ENCODE peak calls at places on chromosomes 6 and 20, in eight cellular contexts. W is SK-N-SH, L is ovary, G is sigmoid colon, S is transverse colon, J is tibial nerve, Q is esophagus muscularis mucosa, A is GM12878. F is an unnamed sample.

GRCh38 chr20:63000958-63001357 is 5.8 kb downstream of the BHLHE23 start:
- DNase-seq in Q (no peak), L (no peak), W (no peak), G (no peak), J (no peak), A (no peak), S (no peak), F (no peak)

GRCh38 chr6:10210052-10210451 is 204.8 kb downstream of the TFAP2A start:
- DNase-seq in G (no peak), W (no peak), J (no peak), A (no peak), Q (no peak), L (no peak), S (no peak), F (no peak)

GRCh38 chr6:137342607-137343186 is 123.5 kb upstream of the IFNGR1 start:
- DNase-seq in S (no peak), W (peak), L (no peak), A (no peak), J (no peak), Q (no peak), G (no peak), F (no peak)

GRCh38 chr20:2093200-2093781 is 8.3 kb upstream of the STK35 start:
- DNase-seq in S (peak), G (no peak), W (peak), A (no peak), J (no peak), Q (no peak), L (no peak), F (peak)

GRCh38 chr6:13573669-13574110 is 711 bp upstream of the SIRT5 start:
- DNase-seq in A (no peak), Q (no peak), J (no peak), W (no peak), G (peak), S (peak), L (peak), F (peak)

GRCh38 chr6:79672631-79673065 is 41.5 kb downstream of the SH3BGRL2 start:
- DNase-seq in G (no peak), S (no peak), A (no peak), Q (no peak), L (no peak), W (peak), J (no peak), F (no peak)

GRCh38 chr6:131955876-131956275 is 4.7 kb upstream of the CCN2 start:
- DNase-seq in W (no peak), Q (no peak), G (no peak), S (no peak), J (no peak), A (no peak), L (no peak), F (no peak)

GRCh38 chr6:63816979-63817436 is 181.4 kb downstream of the PHF3 start:
- DNase-seq in G (no peak), Q (no peak), L (no peak), W (peak), A (no peak), S (no peak), J (no peak), F (no peak)

GRCh38 chr6:82396964-82397761 is 33.5 kb downstream of the TPBG start:
- DNase-seq in L (no peak), Q (no peak), W (no peak), J (no peak), S (no peak), A (no peak), G (no peak), F (no peak)

GRCh38 chr6:124434416-124434815 is 527.8 kb upstream of the RNF217 start:
- DNase-seq in A (no peak), W (no peak), Q (no peak), G (no peak), S (no peak), L (no peak), J (no peak), F (no peak)

GRCh38 chr6:100925756-100926155 is 44.6 kb upstream of the ASCC3 start:
- DNase-seq in J (no peak), G (no peak), S (no peak), W (no peak), Q (no peak), A (no peak), L (no peak), F (no peak)

GRCh38 chr20:10125757-10126156 is 91.0 kb downstream of the ANKEF1 start:
- DNase-seq in L (no peak), W (no peak), S (no peak), A (no peak), J (no peak), Q (no peak), G (no peak), F (no peak)

GRCh38 chr6:136550330-136551071 is at the start of gene MAP7:
- DNase-seq in W (peak), Q (no peak), L (peak), A (no peak), G (peak), J (no peak), S (peak), F (peak)

GRCh38 chr20:44314870-44315269 is 3.9 kb upstream of the FITM2 start:
- DNase-seq in L (no peak), W (no peak), S (no peak), Q (no peak), J (no peak), G (no peak), A (no peak), F (no peak)

GRCh38 chr6:90895299-90896164 is 308.7 kb upstream of the MAP3K7 start:
- DNase-seq in W (no peak), Q (no peak), S (no peak), L (no peak), A (no peak), G (no peak), J (no peak), F (no peak)

GRCh38 chr20:3805594-3806264 is 9.6 kb downstream of the CDC25B start:
- DNase-seq in S (no peak), G (no peak), W (no peak), J (no peak), Q (no peak), L (no peak), A (no peak), F (no peak)

GRCh38 chr6:107601406-107601805 is 111.5 kb downstream of the SOBP start:
- DNase-seq in S (no peak), Q (no peak), W (no peak), G (no peak), L (no peak), J (no peak), A (no peak), F (no peak)

GRCh38 chr6:18055714-18056382 is 66.6 kb downstream of the NHLRC1 start:
- DNase-seq in W (no peak), G (no peak), Q (no peak), S (no peak), A (no peak), L (no peak), J (no peak), F (no peak)

GRCh38 chr20:60365063-60365640 is 406.9 kb downstream of the CDH26 start:
- DNase-seq in W (peak), J (no peak), A (no peak), Q (no peak), S (no peak), G (no peak), L (no peak), F (peak)

GRCh38 chr6:15870354-15871043 is 207.7 kb upstream of the DTNBP1 start:
- DNase-seq in J (no peak), G (no peak), W (peak), L (no peak), S (no peak), Q (no peak), A (no peak), F (no peak)

DNA sequence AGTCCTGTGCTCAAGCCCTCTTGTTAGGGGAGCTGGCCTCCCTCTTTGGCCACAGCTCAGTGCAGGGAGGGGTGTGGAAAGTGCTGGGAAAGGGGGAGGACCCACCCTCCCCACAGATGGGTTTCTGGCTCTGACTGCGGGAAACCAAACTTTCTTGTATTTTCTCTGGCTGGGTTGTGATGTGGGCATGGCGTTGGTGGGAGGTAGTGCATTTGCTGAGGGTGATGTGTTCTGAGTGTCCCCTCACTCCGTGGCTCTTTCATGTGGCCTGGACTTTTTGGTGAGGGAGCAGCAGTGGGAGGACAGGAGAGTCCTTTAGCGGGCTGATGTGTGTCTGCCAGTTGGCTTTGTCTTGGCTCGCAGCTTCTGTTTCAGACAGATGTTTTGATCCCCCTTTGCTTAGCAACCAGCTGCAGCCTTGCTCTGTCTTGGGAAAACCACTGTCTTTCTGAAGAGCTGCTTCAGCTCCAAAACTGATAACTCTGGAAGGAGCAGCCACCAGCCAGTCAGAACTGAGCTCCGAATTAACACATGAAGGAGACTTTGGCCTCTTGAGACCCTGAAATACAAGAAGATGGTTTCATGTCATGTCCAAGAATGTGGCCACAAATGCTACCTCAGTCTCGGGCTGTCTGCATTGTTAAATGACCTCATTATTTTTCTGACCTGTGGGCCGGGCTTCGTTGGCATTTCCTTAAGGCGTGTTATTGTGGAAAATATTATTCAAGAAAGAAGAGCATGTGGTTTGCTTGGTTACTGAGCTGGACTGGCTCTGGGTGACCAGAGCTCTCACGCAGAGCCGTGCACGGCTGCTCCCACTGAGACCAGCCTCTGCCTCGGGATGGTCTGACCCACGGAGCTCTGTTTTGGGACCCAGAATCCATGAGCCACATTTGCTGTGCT is 21.5 kb downstream of the SYNJ2 start:
- DNase-seq in S (peak), J (peak), L (peak), Q (no peak), W (no peak), G (peak), A (no peak), F (no peak)
- TF ChIP-seq EP300 in S (no peak), J (no peak), L (no peak), Q (no peak), W (no peak), G (no peak), A (no peak), F (no peak)

DNA sequence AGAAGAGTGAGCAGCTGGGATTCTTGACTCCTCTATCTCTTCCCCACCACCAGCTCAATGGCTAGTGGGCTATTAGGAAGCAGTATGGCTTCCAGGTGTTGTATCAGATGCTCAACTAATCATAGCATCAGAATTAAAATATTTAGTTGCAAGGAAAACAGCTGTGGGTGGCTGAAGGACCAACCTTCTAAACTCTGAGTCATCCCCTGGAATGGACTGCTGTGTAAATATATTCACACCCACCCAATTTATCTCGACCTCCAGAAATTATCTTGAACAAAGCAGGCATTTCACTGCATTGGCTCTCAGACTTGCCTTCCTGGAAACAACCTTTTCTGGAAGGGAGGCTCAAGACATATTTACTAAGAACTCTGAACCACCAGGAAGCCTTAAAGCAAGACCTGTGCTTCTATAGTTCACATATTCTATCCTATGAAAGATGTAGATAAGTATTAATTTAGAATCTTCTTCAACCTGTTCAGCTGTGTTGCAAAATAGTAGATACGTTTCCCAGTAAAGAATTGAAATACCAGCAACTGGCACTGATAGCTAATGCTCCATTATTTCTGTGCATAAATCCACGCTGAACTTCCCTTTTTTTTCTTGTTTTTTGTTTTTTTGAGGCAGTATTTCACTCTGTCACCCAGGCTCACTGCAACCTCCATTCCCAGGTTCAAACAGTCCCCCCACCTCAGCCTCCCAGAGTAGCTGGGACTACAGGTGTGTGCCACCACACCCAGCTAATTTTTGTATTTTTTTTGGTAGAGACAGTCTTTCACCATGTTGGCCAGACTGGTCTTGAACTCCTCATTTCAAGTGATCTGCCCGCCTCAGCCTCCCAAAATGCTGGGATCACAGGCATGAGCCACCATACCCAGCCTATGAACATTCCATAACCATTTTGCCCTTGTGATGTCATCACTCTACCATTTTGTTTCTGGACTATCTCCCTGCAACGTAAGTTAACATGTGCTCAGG is 56.9 kb upstream of the CD2AP start:
- DNase-seq in J (no peak), L (no peak), G (no peak), A (no peak), S (no peak), W (no peak), Q (no peak), F (no peak)
- TF ChIP-seq EP300 in J (no peak), L (no peak), G (no peak), A (no peak), S (no peak), W (no peak), Q (no peak), F (no peak)

GRCh38 chr6:47633141-47633540 is 65.2 kb upstream of the ADGRF4 start:
- DNase-seq in Q (no peak), L (no peak), S (no peak), A (no peak), J (no peak), G (no peak), W (peak), F (no peak)
- TF ChIP-seq EP300 in Q (no peak), L (no peak), S (no peak), A (no peak), J (no peak), G (no peak), W (no peak), F (no peak)

GRCh38 chr6:133811557-133811956 is 77.4 kb upstream of the TCF21 start:
- DNase-seq in L (no peak), G (no peak), A (no peak), S (no peak), W (no peak), J (no peak), Q (no peak), F (no peak)

GRCh38 chr6:133815313-133815712 is 73.6 kb upstream of the TCF21 start:
- DNase-seq in W (no peak), A (no peak), J (no peak), G (no peak), L (peak), S (no peak), Q (no peak), F (no peak)

GRCh38 chr6:133817460-133818047 is 71.4 kb upstream of the TCF21 start:
- DNase-seq in W (peak), L (peak), G (no peak), Q (no peak), S (peak), J (no peak), A (no peak), F (no peak)

GRCh38 chr6:133814235-133814634 is 74.7 kb upstream of the TCF21 start:
- DNase-seq in G (no peak), A (no peak), J (no peak), S (no peak), W (no peak), L (no peak), Q (no peak), F (no peak)

GRCh38 chr6:133814797-133815196 is 74.1 kb upstream of the TCF21 start:
- DNase-seq in S (no peak), A (no peak), J (no peak), W (no peak), L (peak), Q (no peak), G (peak), F (no peak)
- TF ChIP-seq EP300 in S (no peak), A (no peak), J (no peak), W (no peak), L (no peak), Q (no peak), G (no peak), F (no peak)

GRCh38 chr20:11195169-11195568 is 521.4 kb upstream of the JAG1 start:
- DNase-seq in Q (no peak), L (no peak), J (no peak), G (no peak), S (peak), A (no peak), W (no peak), F (no peak)

GRCh38 chr20:11193241-11193640 is 519.4 kb upstream of the JAG1 start:
- DNase-seq in J (no peak), W (no peak), G (no peak), A (no peak), Q (no peak), S (no peak), L (no peak), F (no peak)

GRCh38 chr20:11200423-11200822 is 526.6 kb upstream of the JAG1 start:
- DNase-seq in S (no peak), J (no peak), Q (no peak), A (no peak), G (no peak), L (no peak), W (no peak), F (no peak)

DNA sequence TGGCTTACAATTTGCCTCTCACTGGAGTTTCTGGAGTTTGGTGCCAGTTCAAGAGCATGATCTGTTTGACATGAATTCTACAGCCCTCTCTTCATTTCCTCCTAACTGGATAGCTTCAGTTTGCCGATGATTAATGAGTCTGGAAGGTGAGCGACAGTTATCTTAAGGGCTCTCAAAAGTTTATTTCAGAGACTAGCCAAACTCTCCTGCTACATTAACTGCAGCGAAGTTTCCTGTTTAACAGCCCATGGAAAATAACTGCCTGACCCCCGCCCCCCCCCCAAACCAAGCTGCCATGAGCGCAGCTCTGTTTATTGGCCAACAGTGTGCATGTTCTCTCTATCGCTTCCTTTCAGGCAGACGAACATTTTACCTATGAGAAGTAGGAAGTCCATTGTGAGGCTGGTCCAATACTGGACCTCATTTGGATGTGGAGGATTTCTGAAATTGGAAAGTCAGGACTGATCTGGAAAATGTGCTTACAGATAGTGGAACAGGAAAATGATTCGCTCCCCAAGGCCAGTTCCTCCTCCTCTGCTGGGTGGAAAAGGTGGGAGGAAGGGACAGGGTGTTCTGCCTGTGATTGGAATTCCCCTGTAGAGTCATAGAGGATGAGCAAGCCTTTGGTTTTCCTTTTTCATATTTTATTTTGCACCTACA is 522.2 kb upstream of the JAG1 start:
- DNase-seq in W (no peak), S (no peak), G (no peak), L (no peak), Q (no peak), J (no peak), A (no peak), F (no peak)
- TF ChIP-seq EP300 in W (no peak), S (no peak), G (no peak), L (no peak), Q (no peak), J (no peak), A (no peak), F (no peak)

GRCh38 chr6:37049990-37050853 is 44.8 kb downstream of the FGD2 start:
- DNase-seq in G (peak), L (no peak), S (peak), J (no peak), W (no peak), Q (no peak), A (no peak), F (peak)
- TF ChIP-seq EP300 in G (peak), L (no peak), S (no peak), J (no peak), W (no peak), Q (peak), A (no peak), F (no peak)

GRCh38 chr6:110874880-110875547 is 429 bp downstream of the AMD1 start:
- DNase-seq in W (peak), L (peak), S (peak), G (peak), Q (no peak), A (no peak), J (no peak), F (peak)

GRCh38 chr6:110877154-110877564 is 2.6 kb downstream of the AMD1 start:
- DNase-seq in J (no peak), A (no peak), Q (no peak), S (no peak), L (no peak), W (no peak), G (no peak), F (no peak)

GRCh38 chr6:110877569-110877968 is 3.0 kb downstream of the AMD1 start:
- DNase-seq in A (no peak), W (no peak), S (no peak), Q (no peak), J (no peak), G (no peak), L (no peak), F (no peak)

GRCh38 chr6:110875548-110876169 is 1.1 kb downstream of the AMD1 start:
- DNase-seq in G (peak), L (peak), J (no peak), S (peak), A (no peak), Q (no peak), W (peak), F (peak)

GRCh38 chr6:110876170-110876773 is 1.7 kb downstream of the AMD1 start:
- DNase-seq in G (peak), A (no peak), S (peak), W (peak), Q (peak), J (peak), L (peak), F (peak)
- TF ChIP-seq EP300 in G (no peak), A (no peak), S (no peak), W (no peak), Q (no peak), J (no peak), L (no peak), F (no peak)

GRCh38 chr20:33012327-33013189 is 5.1 kb downstream of the BPIFB2 start:
- DNase-seq in J (no peak), L (no peak), A (no peak), G (no peak), S (no peak), W (no peak), Q (no peak), F (no peak)
- TF ChIP-seq EP300 in J (no peak), L (no peak), A (no peak), G (no peak), S (no peak), W (no peak), Q (no peak), F (no peak)

GRCh38 chr6:75776461-75776860 is 27.4 kb downstream of the MYO6 start:
- DNase-seq in S (no peak), J (no peak), Q (no peak), A (no peak), G (no peak), W (no peak), L (no peak), F (no peak)

GRCh38 chr6:75770844-75771243 is 21.8 kb downstream of the MYO6 start:
- DNase-seq in A (no peak), L (no peak), G (no peak), Q (no peak), J (no peak), W (no peak), S (no peak), F (no peak)

GRCh38 chr6:75778757-75779156 is 29.7 kb downstream of the MYO6 start:
- DNase-seq in S (no peak), J (no peak), L (no peak), A (no peak), G (no peak), W (no peak), Q (no peak), F (no peak)

GRCh38 chr6:75775219-75775618 is 26.2 kb downstream of the MYO6 start:
- DNase-seq in W (peak), L (no peak), S (no peak), G (no peak), J (no peak), A (no peak), Q (no peak), F (no peak)
- TF ChIP-seq EP300 in W (no peak), L (no peak), S (no peak), G (no peak), J (no peak), A (no peak), Q (no peak), F (no peak)